ENCODE peak calls at places on chromosomes 1 and 21, in eight cellular contexts. C, J, T, D, A, R, O and Q are unnamed samples.
A peak's percentile ranks its signal among the peaks of the same experiment; 100 is the strongest.

GRCh38 chr1:203754455-203754864 is 10.5 kb upstream of the LAX1 start:
- DNase-seq in T (no peak), D (no peak), O (peak; percentile 14), J (no peak), R (no peak), A (no peak), C (no peak), Q (no peak)

GRCh38 chr1:157136133-157136532 is 2.1 kb downstream of the ETV3 start:
- DNase-seq in T (no peak), J (no peak), A (no peak), C (no peak), O (peak; percentile 32), R (no peak), D (no peak), Q (no peak)

GRCh38 chr1:114531094-114531493 is 20.1 kb upstream of the TRIM33 start:
- DNase-seq in A (no peak), J (no peak), C (no peak), D (no peak), T (no peak), R (no peak), O (no peak), Q (no peak)

GRCh38 chr1:47940779-47941178 is 56.4 kb downstream of the TRABD2B start:
- DNase-seq in J (no peak), A (no peak), R (no peak), D (no peak), T (no peak), O (peak; percentile 17), C (no peak), Q (no peak)

GRCh38 chr1:117162806-117163205 is 41.3 kb upstream of the TRIM45 start:
- DNase-seq in O (no peak), J (no peak), A (no peak), R (no peak), C (peak; percentile 32), T (no peak), D (no peak), Q (no peak)

GRCh38 chr1:93839307-93839706 is 39.7 kb downstream of the DNTTIP2 start:
- DNase-seq in C (peak; percentile 82), R (no peak), J (no peak), O (peak; percentile 71), T (no peak), D (no peak), A (no peak), Q (no peak)

GRCh38 chr1:182163821-182164223 is 102.3 kb upstream of the ZNF648 start:
- DNase-seq in J (no peak), R (peak; percentile 81), O (no peak), T (peak; percentile 84), D (no peak), A (no peak), C (no peak), Q (no peak)

GRCh38 chr1:236761397-236762132 is 33.5 kb upstream of the MTR start:
- DNase-seq in C (no peak), O (no peak), R (no peak), A (no peak), D (no peak), T (no peak), J (no peak), Q (no peak)

GRCh38 chr1:168469690-168470089 is 74.1 kb downstream of the XCL2 start:
- DNase-seq in A (no peak), J (peak; percentile 56), T (peak; percentile 91), R (peak; percentile 88), O (peak; percentile 33), D (no peak), C (peak; percentile 77), Q (no peak)

GRCh38 chr1:88890790-88891317 is 513 bp downstream of the GTF2B start:
- DNase-seq in D (no peak), R (no peak), O (peak; percentile 20), T (no peak), J (no peak), A (peak; percentile 62), C (peak; percentile 72), Q (no peak)

GRCh38 chr21:26626187-26626586 is 53.1 kb upstream of the CYYR1 start:
- DNase-seq in J (no peak), R (no peak), O (no peak), D (no peak), C (no peak), T (no peak), A (no peak), Q (no peak)

GRCh38 chr1:110879758-110880606 is 7.0 kb downstream of the CD53 start:
- DNase-seq in T (no peak), O (peak; percentile 50), A (no peak), R (no peak), J (no peak), C (no peak), D (no peak), Q (no peak)

GRCh38 chr1:68525781-68526180 is 28.9 kb upstream of the DEPDC1 start:
- DNase-seq in O (no peak), J (no peak), T (no peak), C (no peak), D (no peak), R (no peak), A (no peak), Q (no peak)

GRCh38 chr21:41256771-41257702 is 59.6 kb upstream of the FAM3B start:
- DNase-seq in T (no peak), D (no peak), J (no peak), O (no peak), A (no peak), R (no peak), C (no peak), Q (no peak)

GRCh38 chr1:114671011-114671938 is 1.4 kb upstream of the DENND2C start:
- DNase-seq in J (no peak), R (no peak), D (no peak), A (no peak), C (peak; percentile 12), O (peak; percentile 36), T (no peak), Q (no peak)

GRCh38 chr21:32457360-32457840 is 44.9 kb downstream of the EVA1C start:
- DNase-seq in A (peak; percentile 48), R (peak; percentile 78), T (no peak), J (peak; percentile 18), O (no peak), D (no peak), C (no peak), Q (no peak)

GRCh38 chr21:32455548-32455947 is 43.0 kb downstream of the EVA1C start:
- DNase-seq in A (no peak), T (no peak), D (no peak), C (no peak), J (no peak), R (no peak), O (no peak), Q (no peak)

GRCh38 chr21:32459972-32460371 is 47.5 kb downstream of the EVA1C start:
- DNase-seq in T (no peak), R (no peak), D (no peak), A (no peak), C (no peak), J (no peak), O (no peak), Q (no peak)

GRCh38 chr21:32457962-32458361 is 45.5 kb downstream of the EVA1C start:
- DNase-seq in O (no peak), T (no peak), J (no peak), R (no peak), C (no peak), D (no peak), A (no peak), Q (no peak)

GRCh38 chr21:32456497-32456918 is 44.0 kb downstream of the EVA1C start:
- DNase-seq in O (no peak), D (no peak), R (no peak), J (no peak), T (no peak), C (no peak), A (peak; percentile 6), Q (no peak)
- H3K27ac ChIP-seq in O (no peak overlapping the region), D (peak overlapping the region; percentile 88), R (peak overlapping the region; percentile 61), J (peak overlapping the region; percentile 73), T (peak overlapping the region; percentile 69), C (no peak overlapping the region), A (no peak overlapping the region), Q (peak overlapping the region; percentile 61)

GRCh38 chr1:201049248-201049831 is 25.8 kb upstream of the KIF21B start:
- DNase-seq in R (no peak), O (no peak), D (no peak), C (no peak), A (no peak), T (no peak), J (no peak), Q (no peak)
- H3K4me1 ChIP-seq in R (peaks cover 7% of the 10 kb centered on the region), O (no peaks in the 10 kb centered on the region), D (no peaks in the 10 kb centered on the region), C (no peaks in the 10 kb centered on the region), A (peaks cover 6% of the 10 kb centered on the region), T (peaks cover 5% of the 10 kb centered on the region), J (no peaks in the 10 kb centered on the region), Q (no peaks in the 10 kb centered on the region)

GRCh38 chr1:4963251-4963650 is 308.8 kb downstream of the AJAP1 start:
- DNase-seq in C (no peak), R (no peak), O (no peak), T (no peak), A (no peak), J (no peak), D (no peak), Q (no peak)

GRCh38 chr1:4962836-4963235 is 308.4 kb downstream of the AJAP1 start:
- DNase-seq in T (no peak), J (no peak), D (no peak), A (no peak), C (no peak), O (no peak), R (no peak), Q (no peak)

GRCh38 chr1:4960336-4960735 is 305.9 kb downstream of the AJAP1 start:
- DNase-seq in T (no peak), C (no peak), J (no peak), D (no peak), R (no peak), O (no peak), A (no peak), Q (no peak)

GRCh38 chr1:4960782-4961475 is 306.5 kb downstream of the AJAP1 start:
- DNase-seq in J (no peak), R (no peak), T (no peak), D (no peak), O (no peak), A (no peak), C (no peak), Q (no peak)

GRCh38 chr1:4961935-4962645 is 307.7 kb downstream of the AJAP1 start:
- DNase-seq in D (no peak), J (no peak), O (no peak), C (no peak), R (no peak), T (no peak), A (no peak), Q (no peak)
- H3K9me3 ChIP-seq in D (no peaks in the 10 kb centered on the region), J (no peaks in the 10 kb centered on the region), O (peaks cover 7% of the 10 kb centered on the region), C (peaks cover 4% of the 10 kb centered on the region), R (no peaks in the 10 kb centered on the region), T (no peaks in the 10 kb centered on the region), A (no peaks in the 10 kb centered on the region), Q (no peaks in the 10 kb centered on the region)

GRCh38 chr1:234977891-234978396 is 150.7 kb downstream of the TOMM20 start:
- DNase-seq in O (no peak), C (no peak), R (no peak), T (no peak), J (no peak), A (no peak), D (no peak), Q (no peak)
- H3K27ac ChIP-seq in O (no peak overlapping the region), C (peak overlapping the region; percentile 92), R (peak overlapping the region; percentile 87), T (peak overlapping the region; percentile 94), J (no peak overlapping the region), A (peak overlapping the region; percentile 62), D (peak overlapping the region; percentile 85), Q (peak overlapping the region; percentile 97)